ENCODE peak calls at places on chromosomes 5 and 9, in five cellular contexts. M is endodermal cell; D is A549; L is ovary; Y is CD8-positive, alpha-beta T cell. A is an unnamed sample.

GRCh38 chr9:37761511-37761910 is 7.9 kb downstream of the TRMT10B start:
- DNase-seq in Y (no peak), D (no peak), L (no peak), M (no peak), A (no peak)

GRCh38 chr9:90343360-90343759 is 299.3 kb downstream of the DIRAS2 start:
- DNase-seq in Y (no peak), L (no peak), D (no peak), M (peak; percentile 55), A (no peak)

GRCh38 chr5:141669519-141669918 is 12.5 kb downstream of the ARAP3 start:
- DNase-seq in D (no peak), L (no peak), Y (no peak), M (peak; percentile 71), A (no peak)

GRCh38 chr9:95817205-95817604 is 58.3 kb upstream of the ERCC6L2 start:
- DNase-seq in Y (no peak), M (no peak), D (no peak), L (peak; percentile 54), A (no peak)

GRCh38 chr5:35482167-35482755 is 135.4 kb upstream of the SPEF2 start:
- DNase-seq in Y (no peak), D (no peak), L (no peak), M (no peak), A (no peak)

GRCh38 chr5:135560858-135561257 is 17.9 kb downstream of the CXCL14 start:
- DNase-seq in M (peak; percentile 96), L (peak; percentile 73), D (peak; percentile 76), Y (peak; percentile 37), A (peak; percentile 31)

GRCh38 chr9:12684923-12685468 is 8.2 kb upstream of the TYRP1 start:
- DNase-seq in M (no peak), D (no peak), Y (no peak), L (no peak), A (no peak)

GRCh38 chr9:89871871-89872331 is 267.1 kb downstream of the GADD45G start:
- DNase-seq in Y (no peak), D (no peak), M (peak; percentile 34), L (peak; percentile 27), A (no peak)

GRCh38 chr5:175706499-175706898 is 48.6 kb downstream of the HRH2 start:
- DNase-seq in M (peak; percentile 28), D (no peak), L (no peak), Y (no peak), A (no peak)

GRCh38 chr9:16459421-16460148 is 410.9 kb downstream of the BNC2 start:
- DNase-seq in M (no peak), L (no peak), D (no peak), Y (no peak), A (no peak)

GRCh38 chr9:21506910-21507795 is 25.0 kb upstream of the IFNE start:
- DNase-seq in M (no peak), Y (no peak), D (peak; percentile 45), L (no peak), A (no peak)

GRCh38 chr5:179154346-179154990 is 94.3 kb downstream of the ZNF354C start:
- DNase-seq in Y (no peak), M (peak; percentile 35), D (no peak), L (peak; percentile 23), A (no peak)

GRCh38 chr9:91207889-91208651 is 153.6 kb downstream of the AUH start:
- DNase-seq in D (no peak), Y (no peak), L (no peak), M (no peak), A (no peak)

GRCh38 chr5:58810086-58810485 is 227.2 kb downstream of the RAB3C start:
- DNase-seq in D (no peak), M (no peak), L (no peak), Y (no peak), A (no peak)

GRCh38 chr9:76159288-76159926 is 234.8 kb downstream of the RFK start:
- DNase-seq in L (no peak), D (no peak), M (no peak), Y (no peak), A (no peak)

GRCh38 chr5:3639175-3639574 is 43.5 kb downstream of the IRX1 start:
- DNase-seq in Y (no peak), D (no peak), L (no peak), M (peak; percentile 50), A (no peak)

GRCh38 chr5:116502616-116503015 is 72.0 kb downstream of the SEMA6A start:
- DNase-seq in D (no peak), M (peak; percentile 42), Y (no peak), L (no peak), A (no peak)

GRCh38 chr9:134495881-134496412 is 145.7 kb upstream of the COL5A1 start:
- DNase-seq in Y (no peak), D (no peak), M (no peak), L (no peak), A (no peak)

DNA sequence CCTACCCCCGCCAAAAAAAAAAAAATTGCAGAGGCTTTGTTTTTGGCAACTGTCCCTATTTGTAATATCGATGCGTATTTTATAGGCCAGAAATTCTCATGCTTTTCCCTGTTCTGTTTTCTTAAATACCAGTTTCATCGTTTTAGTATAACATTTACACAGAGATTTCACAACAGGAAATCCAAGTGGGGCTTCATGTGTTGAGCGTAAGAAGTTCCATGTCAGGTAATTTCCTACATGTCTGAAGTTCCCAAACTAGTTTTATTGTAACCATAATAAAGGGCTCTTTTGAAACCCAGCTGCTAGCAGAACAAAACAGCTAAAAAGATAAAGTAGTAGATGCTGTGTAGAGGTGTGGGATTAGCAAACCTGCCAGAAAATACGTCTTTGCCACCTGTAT is 4.2 kb downstream of the SMC5 start:
- DNase-seq in Y (no peak), M (no peak), D (no peak), L (no peak), A (no peak)
- H3K4me1 ChIP-seq in Y (peaks cover 45% of the 10 kb centered on the region), M (peaks cover 5% of the 10 kb centered on the region), D (peaks cover 7% of the 10 kb centered on the region), L (peaks cover 20% of the 10 kb centered on the region), A (peaks cover 60% of the 10 kb centered on the region)

DNA sequence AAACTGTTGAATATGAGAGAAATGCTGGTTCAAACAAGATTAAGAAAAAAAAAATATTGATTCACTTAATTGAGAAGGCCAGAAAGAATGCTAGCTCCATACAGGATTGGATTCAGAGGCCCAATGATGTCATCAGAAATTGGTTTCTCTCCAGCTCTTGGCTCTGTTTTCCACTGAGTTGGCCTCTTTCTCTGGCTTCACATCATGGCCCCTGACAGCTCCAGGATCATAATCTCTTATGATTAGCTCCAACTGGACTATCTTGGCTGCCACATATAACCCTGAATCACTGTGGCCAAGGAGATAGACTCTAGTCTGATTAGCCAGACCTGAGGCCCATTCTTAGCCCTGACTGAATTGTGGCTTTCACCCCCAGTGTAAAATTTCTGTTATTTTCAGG is 244.7 kb upstream of the GRAMD2B start:
- DNase-seq in Y (no peak), M (no peak), L (no peak), D (no peak), A (no peak)
- H3K4me1 ChIP-seq in Y (no peaks in the 10 kb centered on the region), M (no peaks in the 10 kb centered on the region), L (no peaks in the 10 kb centered on the region), D (no peaks in the 10 kb centered on the region), A (no peaks in the 10 kb centered on the region)

GRCh38 chr9:5630038-5630507 is 1.2 kb downstream of the RIC1 start:
- DNase-seq in L (no peak), Y (no peak), M (no peak), D (peak; percentile 36), A (peak; percentile 20)

GRCh38 chr9:5633243-5633642 is 4.3 kb downstream of the RIC1 start:
- DNase-seq in Y (no peak), L (no peak), M (no peak), D (peak; percentile 67), A (no peak)

GRCh38 chr9:5629312-5630037 is 568 bp downstream of the RIC1 start:
- DNase-seq in D (peak; percentile 41), Y (no peak), M (peak; percentile 82), L (peak; percentile 73), A (no peak)

GRCh38 chr9:5632540-5632939 is 3.6 kb downstream of the RIC1 start:
- DNase-seq in Y (no peak), L (no peak), D (no peak), M (no peak), A (no peak)

GRCh38 chr9:5631021-5631420 is 2.1 kb downstream of the RIC1 start:
- DNase-seq in L (no peak), Y (no peak), D (no peak), M (no peak), A (no peak)
- H3K4me1 ChIP-seq in L (peaks cover 8% of the 10 kb centered on the region), Y (peaks cover 30% of the 10 kb centered on the region), D (peaks cover 48% of the 10 kb centered on the region), M (no peaks in the 10 kb centered on the region), A (peaks cover 58% of the 10 kb centered on the region)

GRCh38 chr5:172886974-172887491 is 53.0 kb downstream of the ERGIC1 start:
- DNase-seq in Y (no peak), L (peak; percentile 72), M (no peak), D (no peak), A (no peak)

GRCh38 chr5:172887735-172888134 is 53.7 kb downstream of the ERGIC1 start:
- DNase-seq in D (no peak), Y (no peak), M (no peak), L (peak; percentile 82), A (no peak)

GRCh38 chr5:172892713-172893112 is 58.7 kb downstream of the ERGIC1 start:
- DNase-seq in D (no peak), L (no peak), Y (no peak), M (no peak), A (no peak)

GRCh38 chr5:172891716-172892421 is 57.8 kb downstream of the ERGIC1 start:
- DNase-seq in D (peak; percentile 66), Y (no peak), M (no peak), L (peak; percentile 83), A (no peak)

DNA sequence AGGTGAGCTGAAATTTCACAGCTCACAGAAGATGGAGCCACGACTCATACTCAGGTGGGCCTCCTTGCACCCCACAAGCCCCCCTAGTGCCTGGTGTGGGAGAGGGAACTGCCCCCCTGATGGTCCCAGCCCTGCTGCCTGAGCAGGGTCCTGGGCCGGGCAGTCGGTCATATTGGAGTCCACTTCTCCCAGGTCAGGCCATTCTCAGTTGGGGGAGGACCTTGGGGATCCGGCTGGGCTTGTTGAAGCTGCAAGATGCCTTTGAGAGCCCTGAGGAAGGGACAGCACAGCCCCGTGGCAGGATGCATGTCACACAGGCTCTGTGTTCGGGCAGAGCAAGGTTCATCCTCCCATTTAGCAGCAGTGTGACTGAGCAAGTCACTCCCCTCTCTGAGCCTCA is 56.6 kb downstream of the ERGIC1 start:
- DNase-seq in L (no peak), D (no peak), Y (no peak), M (no peak), A (no peak)
- H3K4me1 ChIP-seq in L (peaks cover 18% of the 10 kb centered on the region), D (peaks cover 78% of the 10 kb centered on the region), Y (no peaks in the 10 kb centered on the region), M (peaks cover 7% of the 10 kb centered on the region), A (no peaks in the 10 kb centered on the region)

GRCh38 chr5:157026789-157027424 is 32.0 kb downstream of the HAVCR1 start:
- DNase-seq in D (peak; percentile 38), L (no peak), Y (no peak), M (peak; percentile 81), A (no peak)
- H3K4me1 ChIP-seq in D (peaks cover 6% of the 10 kb centered on the region), L (no peaks in the 10 kb centered on the region), Y (peaks cover 35% of the 10 kb centered on the region), M (no peaks in the 10 kb centered on the region), A (peaks cover 22% of the 10 kb centered on the region)

DNA sequence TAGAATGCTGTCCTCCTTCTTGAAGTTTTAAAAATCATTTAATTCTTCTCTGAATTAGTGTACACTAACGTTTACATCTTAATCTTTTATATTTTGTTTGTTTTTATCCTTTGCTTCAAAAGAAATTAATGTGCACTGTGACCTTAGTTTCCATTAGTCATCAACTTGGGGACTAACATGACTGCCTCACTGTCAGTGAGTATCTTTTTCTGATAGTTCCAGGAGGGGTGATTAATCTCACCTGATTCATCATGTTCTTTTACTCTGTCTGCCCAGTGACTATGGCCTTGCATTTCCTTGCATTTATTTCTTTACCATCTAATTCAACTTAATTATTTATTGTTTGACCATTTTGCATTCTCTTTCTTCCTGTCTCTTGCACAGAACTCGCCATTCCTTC is 33.4 kb upstream of the NR3C1 start:
- DNase-seq in D (no peak), M (no peak), Y (no peak), L (no peak), A (no peak)
- H3K4me1 ChIP-seq in D (peaks cover 53% of the 10 kb centered on the region), M (no peaks in the 10 kb centered on the region), Y (peaks cover 24% of the 10 kb centered on the region), L (peaks cover 2% of the 10 kb centered on the region), A (peaks cover 43% of the 10 kb centered on the region)

GRCh38 chr5:140040358-140040757 is 2.7 kb downstream of the NRG2 start:
- DNase-seq in L (no peak), M (no peak), D (no peak), Y (no peak), A (no peak)
- H3K4me1 ChIP-seq in L (peaks cover 4% of the 10 kb centered on the region), M (peaks cover 13% of the 10 kb centered on the region), D (peaks cover 17% of the 10 kb centered on the region), Y (peaks cover 17% of the 10 kb centered on the region), A (peaks cover 19% of the 10 kb centered on the region)